ENCODE peak calls at places on chromosomes 4 and X, in four cellular contexts. A, P, K and X are unnamed samples.

GRCh38 chrX:18075603-18076002 is 145.1 kb downstream of the BEND2 start:
- DNase-seq in P (no peak), K (no peak), A (no peak), X (no peak)

GRCh38 chr4:11428701-11429571 is at the start of gene HS3ST1:
- DNase-seq in K (no peak), P (no peak), A (no peak), X (peak)

GRCh38 chr4:88177981-88178632 is 19.7 kb upstream of the ABCG2 start:
- DNase-seq in K (no peak), P (peak), A (peak), X (peak)

GRCh38 chrX:106201502-106202178 is 33.5 kb downstream of the PWWP3B start:
- DNase-seq in K (no peak), P (no peak), A (no peak), X (peak)

GRCh38 chr4:52946811-52947210 is 84.7 kb downstream of the RASL11B start:
- DNase-seq in P (no peak), K (no peak), A (no peak), X (no peak)

GRCh38 chr4:4306920-4307319 is 16.9 kb downstream of the ZBTB49 start:
- DNase-seq in A (no peak), P (no peak), K (no peak), X (no peak)

GRCh38 chr4:119041951-119042560 is 93.6 kb upstream of the MYOZ2 start:
- DNase-seq in A (peak), P (peak), K (peak), X (peak)

GRCh38 chrX:110915120-110915519 is 119.5 kb upstream of the CHRDL1 start:
- DNase-seq in P (no peak), A (no peak), K (no peak), X (no peak)

GRCh38 chrX:151776113-151776790 is 41.7 kb downstream of the CNGA2 start:
- DNase-seq in K (no peak), P (no peak), A (no peak), X (peak)

GRCh38 chrX:21398424-21398823 is 24.2 kb downstream of the CNKSR2 start:
- DNase-seq in A (no peak), P (no peak), K (no peak), X (no peak)

GRCh38 chr4:53055716-53056413 is 193.7 kb downstream of the RASL11B start:
- DNase-seq in A (peak), P (no peak), K (no peak), X (no peak)

GRCh38 chr4:189302719-189303118 is 638.0 kb upstream of the FRG1 start:
- DNase-seq in K (no peak), A (no peak), P (no peak), X (no peak)

GRCh38 chrX:123881330-123881729 is 21.5 kb downstream of the XIAP start:
- DNase-seq in A (no peak), K (no peak), P (no peak), X (no peak)

GRCh38 chr4:99021386-99021785 is 25.9 kb downstream of the METAP1 start:
- DNase-seq in K (no peak), P (no peak), A (no peak), X (no peak)

GRCh38 chrX:2463973-2464676 is 36.7 kb downstream of the DHRSX start:
- DNase-seq in A (no peak), K (no peak), P (peak), X (peak)

GRCh38 chr4:133808151-133808550 is 393.4 kb downstream of the PABPC4L start:
- DNase-seq in A (no peak), K (no peak), P (no peak), X (no peak)

GRCh38 chrX:10467793-10468192 is 152.6 kb downstream of the MID1 start:
- DNase-seq in K (no peak), A (no peak), P (no peak), X (no peak)

GRCh38 chr4:6281436-6282144 is 11.9 kb downstream of the WFS1 start:
- DNase-seq in P (no peak), A (no peak), K (no peak), X (no peak)

GRCh38 chrX:115362334-115363095 is 73.0 kb downstream of the LUZP4 start:
- DNase-seq in K (no peak), P (no peak), A (no peak), X (no peak)

GRCh38 chr4:170682511-170682910 is 592.8 kb upstream of the AADAT start:
- DNase-seq in K (no peak), A (no peak), P (no peak), X (no peak)

GRCh38 chr4:107444-108429 is 16.6 kb upstream of the ZNF718 start:
- DNase-seq in A (no peak), K (no peak), P (no peak), X (peak)

GRCh38 chrX:39726810-39727209 is 370.9 kb downstream of the BCOR start:
- DNase-seq in K (no peak), P (no peak), A (no peak), X (no peak)

GRCh38 chrX:6049132-6049531 is 179.5 kb downstream of the NLGN4X start:
- DNase-seq in P (no peak), K (no peak), A (no peak), X (no peak)

GRCh38 chrX:115948018-115948923 is 222.3 kb upstream of the AGTR2 start:
- DNase-seq in A (peak), P (no peak), K (peak), X (no peak)

GRCh38 chr4:73613130-73613529 is 7.1 kb downstream of the RASSF6 start:
- DNase-seq in P (no peak), A (no peak), K (no peak), X (no peak)

GRCh38 chr4:105594094-105595010 is 41.9 kb downstream of the ARHGEF38 start:
- DNase-seq in K (peak), P (no peak), A (peak), X (no peak)

GRCh38 chr4:164381859-164382258 is 372.1 kb upstream of the SMIM31 start:
- DNase-seq in K (no peak), P (no peak), A (no peak), X (no peak)

GRCh38 chr4:119238068-119238722 is 25.7 kb downstream of the USP53 start:
- DNase-seq in P (no peak), A (no peak), K (peak), X (no peak)

GRCh38 chrX:44596277-44596676 is 53.6 kb upstream of the FUNDC1 start:
- DNase-seq in K (peak), P (no peak), A (no peak), X (no peak)

GRCh38 chrX:8726031-8726652 is 5.8 kb downstream of the ANOS1 start:
- DNase-seq in P (no peak), A (no peak), K (no peak), X (no peak)

GRCh38 chrX:136662976-136663375 is 15.0 kb downstream of the CD40LG start:
- DNase-seq in P (no peak), A (no peak), K (no peak), X (no peak)

GRCh38 chr4:16843831-16844508 is 54.5 kb downstream of the LDB2 start:
- DNase-seq in P (no peak), A (peak), K (no peak), X (no peak)

GRCh38 chrX:30906726-30907125 is 17.7 kb upstream of the TAB3 start:
- DNase-seq in P (no peak), K (no peak), A (no peak), X (no peak)

GRCh38 chr4:173647902-173648301 is 117.9 kb upstream of the HAND2 start:
- DNase-seq in A (no peak), P (no peak), K (no peak), X (no peak)

GRCh38 chr4:84837751-84838150 is 128.7 kb downstream of the WDFY3 start:
- DNase-seq in A (no peak), P (no peak), K (no peak), X (no peak)

GRCh38 chr4:139242511-139243051 is 37.4 kb downstream of the MGARP start:
- DNase-seq in P (no peak), A (no peak), K (no peak), X (no peak)
- TF ChIP-seq TCF7 in P (no peak), A (no peak), K (no peak), X (no peak)

GRCh38 chrX:108396188-108396885 is 41.9 kb downstream of the COL4A6 start:
- DNase-seq in K (no peak), P (no peak), A (peak), X (no peak)
- TF ChIP-seq TCF7 in K (no peak), P (no peak), A (no peak), X (no peak)

GRCh38 chrX:129653985-129654651 is 638 bp downstream of the APLN start:
- DNase-seq in P (no peak), A (no peak), K (no peak), X (peak)
- TF ChIP-seq TCF7 in P (no peak), A (no peak), K (no peak), X (no peak)

GRCh38 chrX:134836497-134836968 is 154.3 kb upstream of the SMIM10 start:
- DNase-seq in P (peak), A (no peak), K (no peak), X (no peak)
- TF ChIP-seq TCF7 in P (no peak), A (no peak), K (no peak), X (no peak)

DNA sequence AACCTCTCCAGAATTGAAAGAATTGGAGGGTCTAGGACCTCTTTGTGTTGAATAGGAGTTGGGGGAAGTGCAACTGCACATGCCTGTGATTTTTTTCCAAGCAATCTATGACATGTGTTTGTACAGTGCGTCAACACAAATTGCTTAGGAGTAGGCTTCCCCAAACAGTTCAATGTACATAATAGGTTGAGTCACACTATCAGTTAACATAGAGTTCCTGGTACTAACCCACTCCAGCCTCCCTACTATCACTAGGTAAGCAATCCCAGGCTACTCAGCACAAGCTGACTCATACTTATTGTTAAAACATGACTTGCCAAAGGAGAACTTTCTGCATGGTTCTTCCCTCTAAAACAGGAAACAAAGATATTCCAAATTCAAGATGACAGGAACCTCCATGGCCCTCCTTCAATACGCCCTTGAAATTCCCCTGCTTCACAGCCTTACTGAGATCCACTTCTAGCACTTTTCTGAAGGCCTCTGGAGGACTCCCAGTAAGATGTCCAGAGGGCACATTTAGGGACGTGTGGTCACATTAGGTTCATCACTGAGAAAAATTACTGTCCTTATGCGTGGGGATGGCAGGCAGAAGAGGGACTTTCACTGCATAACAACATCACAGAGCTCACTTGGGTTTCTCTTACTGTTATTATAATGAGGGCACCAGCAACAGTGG is 8.4 kb upstream of the VSIG1 start:
- DNase-seq in K (no peak), P (peak), A (peak), X (no peak)
- TF ChIP-seq TCF7 in K (no peak), P (no peak), A (no peak), X (no peak)

DNA sequence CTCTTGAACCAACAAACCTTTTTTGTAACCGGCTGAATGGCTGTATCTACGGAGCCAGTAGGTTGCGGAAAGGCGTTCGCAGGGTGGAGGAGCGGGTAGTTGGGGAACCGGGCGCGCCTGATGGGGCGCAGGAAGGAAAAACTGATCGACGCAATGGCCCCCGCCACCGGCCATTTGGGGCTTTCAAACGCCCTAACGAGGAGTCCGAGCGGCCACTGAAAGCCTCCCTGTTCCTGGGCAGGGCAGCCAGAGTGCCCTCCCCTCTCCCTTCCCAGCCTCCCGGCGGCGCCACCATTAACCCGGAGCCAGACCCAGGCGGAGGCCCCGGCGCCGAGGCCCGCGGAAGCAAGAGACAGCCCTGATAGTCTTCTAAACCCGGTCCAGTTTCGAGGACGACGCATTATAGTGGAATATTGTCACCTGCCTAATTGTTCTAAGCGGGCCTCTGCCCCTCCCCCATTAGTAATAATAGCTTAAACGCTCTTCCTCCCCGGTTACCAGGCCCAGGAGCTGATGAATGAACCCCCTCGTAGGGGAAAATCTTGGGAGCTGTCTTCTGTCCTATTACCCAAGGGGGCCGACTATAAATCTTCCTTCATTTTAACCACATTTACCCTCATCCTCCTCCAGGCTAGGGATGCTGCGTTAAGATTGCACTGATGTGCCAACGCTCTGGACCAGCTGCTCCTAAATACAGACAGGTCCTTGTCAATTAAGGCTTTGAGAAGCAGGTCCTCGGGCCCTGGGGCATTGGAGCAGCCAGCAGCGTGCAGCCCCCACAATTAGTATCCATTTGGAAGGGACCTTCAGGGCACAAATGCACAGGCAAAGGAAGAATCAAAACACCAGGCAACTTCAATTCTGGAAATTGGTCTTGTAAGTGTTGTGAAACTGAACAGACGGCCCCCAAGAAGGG is 61.6 kb upstream of the TMEM33 start:
- DNase-seq in A (no peak), P (no peak), K (no peak), X (peak)
- TF ChIP-seq TCF7 in A (no peak), P (no peak), K (no peak), X (no peak)

GRCh38 chr4:77449162-77449561 is 156.5 kb upstream of the CXCL13 start:
- DNase-seq in P (no peak), K (no peak), A (no peak), X (no peak)

GRCh38 chr4:77446611-77447010 is 159.0 kb upstream of the CXCL13 start:
- DNase-seq in P (no peak), A (no peak), K (no peak), X (no peak)

GRCh38 chr4:77438549-77438948 is 167.1 kb upstream of the CXCL13 start:
- DNase-seq in A (no peak), K (no peak), P (no peak), X (no peak)

GRCh38 chr4:77445846-77446245 is 159.8 kb upstream of the CXCL13 start:
- DNase-seq in P (no peak), K (no peak), A (no peak), X (no peak)

GRCh38 chr4:77443941-77444340 is 161.7 kb upstream of the CXCL13 start:
- DNase-seq in P (no peak), K (no peak), A (no peak), X (no peak)
- TF ChIP-seq TCF7 in P (no peak), K (no peak), A (no peak), X (no peak)